ENCODE peak calls at places on chromosomes 16 and 17, in four cellular contexts. One of them, this sample, is unnamed.
A peak's percentile ranks its signal among the peaks of the same experiment; 100 is the strongest.

GRCh38 chr17:68832140-68832871 is 122.9 kb downstream of the ABCA8 start:
- DNase-seq in neural progenitor cell: no peak
- DNase-seq in Karpas-422: no peak
- DNase-seq in cardiac muscle cell: no peak
- DNase-seq in this sample: no peak

GRCh38 chr17:44899074-44899782 is at the start of gene EFTUD2:
- DNase-seq in neural progenitor cell: peak; percentile 95
- DNase-seq in Karpas-422: peak; percentile 97
- DNase-seq in cardiac muscle cell: peak; percentile 93
- DNase-seq in this sample: peak; percentile 93

GRCh38 chr17:62714016-62714777 is 86.7 kb downstream of the MRC2 start:
- DNase-seq in neural progenitor cell: no peak
- DNase-seq in Karpas-422: no peak
- DNase-seq in cardiac muscle cell: no peak
- DNase-seq in this sample: no peak

GRCh38 chr16:84062734-84063640 is 20.4 kb upstream of the SLC38A8 start:
- DNase-seq in neural progenitor cell: peak; percentile 92
- DNase-seq in Karpas-422: peak; percentile 77
- DNase-seq in cardiac muscle cell: peak; percentile 86
- DNase-seq in this sample: peak; percentile 82

GRCh38 chr17:74827800-74828199 is 31.9 kb downstream of the GRIN2C start:
- DNase-seq in neural progenitor cell: no peak
- DNase-seq in Karpas-422: no peak
- DNase-seq in cardiac muscle cell: no peak
- DNase-seq in this sample: no peak

GRCh38 chr17:81484195-81484979 is 28.2 kb downstream of the ACTG1 start:
- DNase-seq in neural progenitor cell: peak; percentile 96
- DNase-seq in Karpas-422: peak; percentile 94
- DNase-seq in cardiac muscle cell: peak; percentile 84
- DNase-seq in this sample: peak; percentile 92

GRCh38 chr16:57257455-57258070 is 12.5 kb downstream of the ARL2BP start:
- DNase-seq in neural progenitor cell: no peak
- DNase-seq in Karpas-422: no peak
- DNase-seq in cardiac muscle cell: no peak
- DNase-seq in this sample: no peak

GRCh38 chr16:11560701-11561439 is 25.8 kb downstream of the LITAF start:
- DNase-seq in neural progenitor cell: peak; percentile 31
- DNase-seq in Karpas-422: peak; percentile 30
- DNase-seq in cardiac muscle cell: no peak
- DNase-seq in this sample: no peak

GRCh38 chr17:34756670-34757021 is 177.3 kb downstream of the TMEM132E start:
- DNase-seq in neural progenitor cell: no peak
- DNase-seq in Karpas-422: no peak
- DNase-seq in cardiac muscle cell: peak; percentile 1
- DNase-seq in this sample: peak; percentile 69
- H3K27me3 ChIP-seq in neural progenitor cell: no peaks in the 10 kb centered on the region
- H3K27me3 ChIP-seq in Karpas-422: peaks cover 3% of the 10 kb centered on the region
- H3K27me3 ChIP-seq in cardiac muscle cell: no peaks in the 10 kb centered on the region
- H3K27me3 ChIP-seq in this sample: no peaks in the 10 kb centered on the region

GRCh38 chr16:85436207-85436606 is 176.9 kb upstream of the GSE1 start:
- DNase-seq in neural progenitor cell: no peak
- DNase-seq in Karpas-422: no peak
- DNase-seq in cardiac muscle cell: peak; percentile 6
- DNase-seq in this sample: no peak
- H3K27me3 ChIP-seq in neural progenitor cell: peaks cover 16% of the 10 kb centered on the region
- H3K27me3 ChIP-seq in Karpas-422: no peaks in the 10 kb centered on the region
- H3K27me3 ChIP-seq in cardiac muscle cell: no peaks in the 10 kb centered on the region
- H3K27me3 ChIP-seq in this sample: no peaks in the 10 kb centered on the region

GRCh38 chr16:55661842-55662479 is 6.2 kb downstream of the SLC6A2 start:
- DNase-seq in neural progenitor cell: no peak
- DNase-seq in Karpas-422: no peak
- DNase-seq in cardiac muscle cell: no peak
- DNase-seq in this sample: peak; percentile 81
- H3K27me3 ChIP-seq in neural progenitor cell: peaks cover 42% of the 10 kb centered on the region
- H3K27me3 ChIP-seq in Karpas-422: no peaks in the 10 kb centered on the region
- H3K27me3 ChIP-seq in cardiac muscle cell: peaks cover 67% of the 10 kb centered on the region
- H3K27me3 ChIP-seq in this sample: no peaks in the 10 kb centered on the region

GRCh38 chr17:5118219-5118618 is 2.4 kb downstream of the USP6 start:
- DNase-seq in neural progenitor cell: no peak
- DNase-seq in Karpas-422: no peak
- DNase-seq in cardiac muscle cell: no peak
- DNase-seq in this sample: no peak
- H3K27me3 ChIP-seq in neural progenitor cell: peaks cover 20% of the 10 kb centered on the region
- H3K27me3 ChIP-seq in Karpas-422: no peaks in the 10 kb centered on the region
- H3K27me3 ChIP-seq in cardiac muscle cell: peaks cover 13% of the 10 kb centered on the region
- H3K27me3 ChIP-seq in this sample: peaks cover 3% of the 10 kb centered on the region

DNA sequence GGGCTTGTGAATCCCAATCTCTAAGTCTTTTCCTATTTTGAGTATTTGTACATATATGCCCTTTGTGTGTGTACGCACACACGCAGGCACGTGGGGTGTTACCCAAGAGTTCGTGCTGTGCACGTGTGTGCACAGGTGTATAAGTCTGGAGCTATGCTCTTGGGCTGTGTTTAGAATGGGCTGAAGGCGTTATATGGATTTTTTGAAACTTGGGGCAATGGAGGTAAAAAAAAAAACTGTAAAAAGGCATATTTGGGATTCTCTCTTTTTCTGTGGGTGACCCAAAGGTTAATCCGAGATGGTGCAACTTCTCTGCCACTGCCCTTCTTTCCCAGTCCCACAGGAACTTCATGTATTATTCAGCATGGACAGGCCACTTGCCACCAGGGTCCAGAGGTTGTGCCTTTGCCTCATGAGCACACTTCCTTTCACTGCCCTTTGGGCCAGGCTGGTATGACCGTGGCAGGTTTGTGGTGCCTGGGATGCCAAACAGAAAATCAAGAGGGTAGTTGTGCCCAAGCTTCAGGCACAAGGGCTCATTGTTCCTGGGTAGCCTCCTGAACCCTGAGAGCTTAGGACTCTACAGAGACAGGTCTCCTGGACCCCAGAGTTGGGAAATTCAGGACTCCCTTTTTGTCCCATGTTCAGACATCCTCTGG is 1.6 kb downstream of the ABCC3 start:
- DNase-seq in neural progenitor cell: no peak
- DNase-seq in Karpas-422: no peak
- DNase-seq in cardiac muscle cell: no peak
- DNase-seq in this sample: no peak
- H3K27me3 ChIP-seq in neural progenitor cell: peaks cover 70% of the 10 kb centered on the region
- H3K27me3 ChIP-seq in Karpas-422: no peaks in the 10 kb centered on the region
- H3K27me3 ChIP-seq in cardiac muscle cell: peaks cover 71% of the 10 kb centered on the region
- H3K27me3 ChIP-seq in this sample: peaks cover 14% of the 10 kb centered on the region

GRCh38 chr16:88734361-88734728 is 28.0 kb downstream of the CTU2 start:
- DNase-seq in neural progenitor cell: no peak
- DNase-seq in Karpas-422: no peak
- DNase-seq in cardiac muscle cell: no peak
- DNase-seq in this sample: no peak
- H3K27me3 ChIP-seq in neural progenitor cell: no peaks in the 10 kb centered on the region
- H3K27me3 ChIP-seq in Karpas-422: no peaks in the 10 kb centered on the region
- H3K27me3 ChIP-seq in cardiac muscle cell: no peaks in the 10 kb centered on the region
- H3K27me3 ChIP-seq in this sample: peaks cover 41% of the 10 kb centered on the region

This sample was measured in BE2C.